ENCODE peak calls at places on chromosomes 13 and 19, in six cellular contexts. Q is hypothalamus; G is GM20000; I is choroid plexus epithelial cell; X is activated CD4-positive, CD25-positive, alpha-beta regulatory T cell; O is GM23338. L is an unnamed sample.

GRCh38 chr19:2246801-2247361 is 2.2 kb upstream of the AMH start:
- DNase-seq in G (no peak), X (no peak), I (peak), Q (peak), O (no peak), L (no peak)

GRCh38 chr19:43306097-43306496 is 36.8 kb upstream of the PSG9 start:
- DNase-seq in I (no peak), X (no peak), Q (no peak), O (no peak), G (no peak), L (no peak)

GRCh38 chr13:67120872-67121531 is 109.1 kb downstream of the PCDH9 start:
- DNase-seq in I (peak), X (no peak), O (no peak), G (no peak), Q (no peak), L (no peak)

GRCh38 chr13:91879360-91879759 is 480.9 kb downstream of the GPC5 start:
- DNase-seq in X (no peak), Q (no peak), G (no peak), O (no peak), I (no peak), L (no peak)

GRCh38 chr19:17942582-17943283 is 9.9 kb downstream of the CCDC124 start:
- DNase-seq in O (peak), Q (no peak), I (no peak), G (no peak), X (no peak), L (no peak)

GRCh38 chr13:35771898-35772297 is 295.4 kb upstream of the MAB21L1 start:
- DNase-seq in X (no peak), G (no peak), Q (no peak), O (peak), I (peak), L (no peak)

GRCh38 chr19:55047951-55048350 is 9.9 kb upstream of the GP6 start:
- DNase-seq in O (no peak), G (no peak), I (no peak), Q (no peak), X (no peak), L (no peak)

GRCh38 chr13:114268344-114269280 is 12.8 kb upstream of the UPF3A start:
- DNase-seq in O (no peak), G (no peak), I (no peak), X (no peak), Q (no peak), L (no peak)

GRCh38 chr13:33849211-33849610 is 31.3 kb downstream of the RFC3 start:
- DNase-seq in G (no peak), I (no peak), O (no peak), X (no peak), Q (no peak), L (no peak)

GRCh38 chr19:3733549-3734309 is 25.5 kb downstream of the TJP3 start:
- DNase-seq in G (no peak), O (no peak), I (no peak), Q (no peak), X (no peak), L (no peak)

GRCh38 chr19:49125025-49125731 is 5.8 kb downstream of the PPFIA3 start:
- DNase-seq in O (peak), G (no peak), Q (no peak), X (no peak), I (no peak), L (no peak)

GRCh38 chr13:27599845-27600553 is 20.3 kb downstream of the LNX2 start:
- DNase-seq in X (no peak), Q (no peak), G (no peak), I (peak), O (peak), L (no peak)

GRCh38 chr13:111210945-111211469 is 95.9 kb downstream of the ARHGEF7 start:
- DNase-seq in X (no peak), I (peak), Q (no peak), O (no peak), G (no peak), L (no peak)

GRCh38 chr19:36267061-36267845 is 52.3 kb downstream of the ZNF146 start:
- DNase-seq in X (no peak), I (no peak), G (no peak), Q (no peak), O (no peak), L (no peak)

GRCh38 chr19:19134687-19135158 is 3.6 kb downstream of the TMEM161A start:
- DNase-seq in O (peak), G (peak), X (no peak), Q (no peak), I (no peak), L (peak)

GRCh38 chr13:105471683-105472082 is 1063.8 kb downstream of the EFNB2 start:
- DNase-seq in G (no peak), O (no peak), X (no peak), I (peak), Q (no peak), L (no peak)

GRCh38 chr13:70994204-70994603 is 872.8 kb downstream of the DACH1 start:
- DNase-seq in I (no peak), Q (no peak), X (no peak), O (no peak), G (no peak), L (no peak)

GRCh38 chr19:5627395-5627904 is 4.6 kb downstream of the SAFB start:
- DNase-seq in I (peak), G (peak), Q (no peak), X (no peak), O (peak), L (peak)

GRCh38 chr19:5990289-5990797 is 12.4 kb upstream of the RANBP3 start:
- DNase-seq in X (no peak), I (no peak), Q (no peak), G (no peak), O (peak), L (no peak)

GRCh38 chr19:3857449-3858003 is 11.3 kb downstream of the ZFR2 start:
- DNase-seq in Q (no peak), X (no peak), I (peak), O (no peak), G (peak), L (peak)

GRCh38 chr13:42272115-42272756 is at the start of gene AKAP11:
- DNase-seq in I (peak), G (no peak), X (no peak), O (peak), Q (no peak), L (peak)

GRCh38 chr19:45097776-45098520 is 5.0 kb downstream of the PPP1R37 start:
- DNase-seq in G (no peak), X (no peak), I (peak), Q (no peak), O (no peak), L (no peak)

GRCh38 chr13:41006296-41006695 is 12.8 kb downstream of the ELF1 start:
- DNase-seq in G (no peak), Q (no peak), X (no peak), I (no peak), O (no peak), L (no peak)

GRCh38 chr13:109336730-109337129 is 449.7 kb downstream of the IRS2 start:
- DNase-seq in X (no peak), I (peak), Q (no peak), G (no peak), O (no peak), L (no peak)

GRCh38 chr13:54433511-54434206 is 1405.0 kb downstream of the OLFM4 start:
- DNase-seq in I (no peak), G (no peak), O (no peak), X (no peak), Q (no peak), L (no peak)

GRCh38 chr13:51047434-51048165 is 63.5 kb downstream of the C13orf42 start:
- DNase-seq in I (no peak), X (no peak), Q (no peak), O (no peak), G (no peak), L (no peak)

GRCh38 chr13:105395041-105395440 is 1140.4 kb downstream of the EFNB2 start:
- DNase-seq in O (no peak), I (no peak), X (no peak), G (no peak), Q (no peak), L (no peak)

GRCh38 chr19:17327654-17328516 is 6.8 kb downstream of the ANO8 start:
- DNase-seq in G (peak), X (peak), O (peak), I (peak), Q (no peak), L (no peak)

GRCh38 chr19:5985098-5985783 is 7.3 kb upstream of the RANBP3 start:
- DNase-seq in G (no peak), X (no peak), I (peak), O (no peak), Q (no peak), L (no peak)

GRCh38 chr19:57227461-57227860 is 3.4 kb upstream of the AURKC start:
- DNase-seq in O (no peak), I (no peak), G (no peak), Q (no peak), X (no peak), L (no peak)

GRCh38 chr13:19185865-19186645 is 4.4 kb upstream of the TUBA3C start:
- DNase-seq in O (no peak), X (no peak), Q (no peak), I (no peak), G (no peak), L (no peak)

GRCh38 chr13:48515732-48516131 is 17.1 kb downstream of the RCBTB2 start:
- DNase-seq in Q (no peak), O (no peak), X (no peak), G (no peak), I (no peak), L (no peak)

GRCh38 chr13:33285420-33286124 is at the start of gene STARD13:
- DNase-seq in I (peak), Q (peak), X (no peak), O (peak), G (peak), L (peak)

GRCh38 chr19:8320564-8321066 is 560 bp downstream of the NDUFA7 start:
- DNase-seq in X (no peak), Q (no peak), O (peak), I (no peak), G (no peak), L (no peak)

GRCh38 chr13:36345438-36346221 is 564 bp downstream of the SPART start:
- DNase-seq in X (peak), G (peak), I (peak), O (peak), Q (peak), L (peak)

GRCh38 chr13:107192289-107192688 is 624.4 kb upstream of the ARGLU1 start:
- DNase-seq in Q (no peak), O (peak), I (peak), X (no peak), G (no peak), L (no peak)

GRCh38 chr19:31943305-31943704 is 402.1 kb upstream of the ZNF507 start:
- DNase-seq in X (no peak), Q (no peak), I (no peak), O (peak), G (no peak), L (no peak)

GRCh38 chr19:51590441-51590840 is 19.4 kb downstream of the ZNF175 start:
- DNase-seq in X (no peak), O (no peak), G (no peak), I (no peak), Q (no peak), L (no peak)

L was measured in GM06990.